ENCODE peak calls at places on chromosomes 16 and 17, in seven cellular contexts. One of them, this sample, is unnamed.

GRCh38 chr17:50956750-50957523 is 90.8 kb upstream of the TOB1 start:
- DNase-seq in tibial nerve: no peak
- DNase-seq in AG09309: no peak
- DNase-seq in astrocyte of the spinal cord: peak
- DNase-seq in heart left ventricle: peak
- DNase-seq in cardiac muscle cell: peak
- DNase-seq in AG10803: peak
- DNase-seq in this sample: peak

GRCh38 chr16:65523258-65523950 is 401.5 kb upstream of the CDH11 start:
- DNase-seq in heart left ventricle: no peak
- DNase-seq in AG09309: no peak
- DNase-seq in AG10803: no peak
- DNase-seq in tibial nerve: no peak
- DNase-seq in cardiac muscle cell: no peak
- DNase-seq in astrocyte of the spinal cord: no peak
- DNase-seq in this sample: no peak

GRCh38 chr16:57517397-57518367 is 18.7 kb downstream of the CCDC102A start:
- DNase-seq in AG10803: no peak
- DNase-seq in AG09309: no peak
- DNase-seq in heart left ventricle: no peak
- DNase-seq in tibial nerve: no peak
- DNase-seq in cardiac muscle cell: no peak
- DNase-seq in astrocyte of the spinal cord: no peak
- DNase-seq in this sample: no peak

GRCh38 chr17:63697341-63698286 is 2.3 kb downstream of the LIMD2 start:
- DNase-seq in tibial nerve: no peak
- DNase-seq in heart left ventricle: peak
- DNase-seq in AG09309: no peak
- DNase-seq in astrocyte of the spinal cord: no peak
- DNase-seq in cardiac muscle cell: no peak
- DNase-seq in AG10803: peak
- DNase-seq in this sample: peak

GRCh38 chr16:23847938-23848337 is 12.2 kb downstream of the PRKCB start:
- DNase-seq in AG10803: no peak
- DNase-seq in heart left ventricle: no peak
- DNase-seq in cardiac muscle cell: no peak
- DNase-seq in astrocyte of the spinal cord: no peak
- DNase-seq in AG09309: no peak
- DNase-seq in tibial nerve: no peak
- DNase-seq in this sample: no peak

GRCh38 chr16:81627729-81628128 is 151.4 kb upstream of the PLCG2 start:
- DNase-seq in astrocyte of the spinal cord: no peak
- DNase-seq in tibial nerve: no peak
- DNase-seq in AG10803: no peak
- DNase-seq in heart left ventricle: peak
- DNase-seq in AG09309: no peak
- DNase-seq in cardiac muscle cell: no peak
- DNase-seq in this sample: no peak

GRCh38 chr16:25264599-25264998 is 7.0 kb upstream of the ZKSCAN2 start:
- DNase-seq in AG09309: no peak
- DNase-seq in cardiac muscle cell: peak
- DNase-seq in tibial nerve: no peak
- DNase-seq in AG10803: no peak
- DNase-seq in astrocyte of the spinal cord: peak
- DNase-seq in heart left ventricle: no peak
- DNase-seq in this sample: peak

GRCh38 chr17:69084911-69085310 is 24.2 kb upstream of the ABCA9 start:
- DNase-seq in AG10803: no peak
- DNase-seq in astrocyte of the spinal cord: no peak
- DNase-seq in tibial nerve: no peak
- DNase-seq in cardiac muscle cell: peak
- DNase-seq in AG09309: no peak
- DNase-seq in heart left ventricle: no peak
- DNase-seq in this sample: peak

GRCh38 chr16:8848939-8849391 is 19.8 kb downstream of the CARHSP1 start:
- DNase-seq in heart left ventricle: no peak
- DNase-seq in AG10803: peak
- DNase-seq in tibial nerve: no peak
- DNase-seq in AG09309: no peak
- DNase-seq in cardiac muscle cell: no peak
- DNase-seq in astrocyte of the spinal cord: peak
- DNase-seq in this sample: peak

GRCh38 chr17:50052822-50053653 is 2.9 kb upstream of the ITGA3 start:
- DNase-seq in heart left ventricle: no peak
- DNase-seq in AG10803: no peak
- DNase-seq in cardiac muscle cell: no peak
- DNase-seq in astrocyte of the spinal cord: no peak
- DNase-seq in tibial nerve: no peak
- DNase-seq in AG09309: no peak
- DNase-seq in this sample: peak

GRCh38 chr16:72837846-72838661 is 209.9 kb downstream of the ZFHX3 start:
- DNase-seq in heart left ventricle: no peak
- DNase-seq in astrocyte of the spinal cord: peak
- DNase-seq in tibial nerve: no peak
- DNase-seq in AG09309: no peak
- DNase-seq in cardiac muscle cell: no peak
- DNase-seq in AG10803: no peak
- DNase-seq in this sample: no peak

GRCh38 chr17:63082952-63083351 is 116.9 kb downstream of the TANC2 start:
- DNase-seq in AG09309: no peak
- DNase-seq in astrocyte of the spinal cord: peak
- DNase-seq in AG10803: peak
- DNase-seq in heart left ventricle: no peak
- DNase-seq in cardiac muscle cell: no peak
- DNase-seq in tibial nerve: no peak
- DNase-seq in this sample: peak

GRCh38 chr16:3095869-3096268 is 3.2 kb downstream of the ZSCAN10 start:
- DNase-seq in cardiac muscle cell: no peak
- DNase-seq in tibial nerve: no peak
- DNase-seq in astrocyte of the spinal cord: no peak
- DNase-seq in AG10803: no peak
- DNase-seq in AG09309: no peak
- DNase-seq in heart left ventricle: no peak
- DNase-seq in this sample: no peak

GRCh38 chr17:81693491-81694360 is 9.4 kb upstream of the MRPL12 start:
- DNase-seq in astrocyte of the spinal cord: no peak
- DNase-seq in cardiac muscle cell: no peak
- DNase-seq in AG10803: no peak
- DNase-seq in tibial nerve: no peak
- DNase-seq in heart left ventricle: no peak
- DNase-seq in AG09309: no peak
- DNase-seq in this sample: no peak

GRCh38 chr17:12545877-12546513 is 119.7 kb upstream of the MYOCD start:
- DNase-seq in astrocyte of the spinal cord: peak
- DNase-seq in cardiac muscle cell: peak
- DNase-seq in tibial nerve: no peak
- DNase-seq in AG10803: peak
- DNase-seq in heart left ventricle: no peak
- DNase-seq in AG09309: no peak
- DNase-seq in this sample: peak

GRCh38 chr17:15981208-15981607 is 18.3 kb downstream of the ZSWIM7 start:
- DNase-seq in cardiac muscle cell: no peak
- DNase-seq in AG09309: no peak
- DNase-seq in heart left ventricle: no peak
- DNase-seq in astrocyte of the spinal cord: no peak
- DNase-seq in tibial nerve: no peak
- DNase-seq in AG10803: no peak
- DNase-seq in this sample: no peak

GRCh38 chr17:75188614-75189013 is 5.9 kb upstream of the SUMO2 start:
- DNase-seq in tibial nerve: no peak
- DNase-seq in astrocyte of the spinal cord: no peak
- DNase-seq in AG09309: no peak
- DNase-seq in AG10803: no peak
- DNase-seq in heart left ventricle: no peak
- DNase-seq in cardiac muscle cell: no peak
- DNase-seq in this sample: no peak

GRCh38 chr16:77581706-77582105 is 140.6 kb upstream of the NUDT7 start:
- DNase-seq in AG09309: no peak
- DNase-seq in astrocyte of the spinal cord: peak
- DNase-seq in heart left ventricle: no peak
- DNase-seq in tibial nerve: no peak
- DNase-seq in AG10803: peak
- DNase-seq in cardiac muscle cell: no peak
- DNase-seq in this sample: no peak

GRCh38 chr16:82938108-82938507 is 311.3 kb downstream of the CDH13 start:
- DNase-seq in cardiac muscle cell: no peak
- DNase-seq in astrocyte of the spinal cord: no peak
- DNase-seq in AG10803: no peak
- DNase-seq in tibial nerve: no peak
- DNase-seq in AG09309: no peak
- DNase-seq in heart left ventricle: no peak
- DNase-seq in this sample: no peak

GRCh38 chr16:26857371-26857770 is 209.4 kb upstream of the C16orf82 start:
- DNase-seq in cardiac muscle cell: no peak
- DNase-seq in tibial nerve: no peak
- DNase-seq in AG10803: no peak
- DNase-seq in heart left ventricle: no peak
- DNase-seq in AG09309: no peak
- DNase-seq in astrocyte of the spinal cord: no peak
- DNase-seq in this sample: no peak

GRCh38 chr16:86610779-86611516 is 32.6 kb downstream of the FOXL1 start:
- DNase-seq in AG09309: no peak
- DNase-seq in tibial nerve: no peak
- DNase-seq in cardiac muscle cell: no peak
- DNase-seq in heart left ventricle: no peak
- DNase-seq in astrocyte of the spinal cord: no peak
- DNase-seq in AG10803: no peak
- DNase-seq in this sample: no peak

GRCh38 chr16:29821663-29822115 is 1.4 kb downstream of the MVP start:
- DNase-seq in AG10803: peak
- DNase-seq in tibial nerve: no peak
- DNase-seq in astrocyte of the spinal cord: peak
- DNase-seq in AG09309: no peak
- DNase-seq in cardiac muscle cell: no peak
- DNase-seq in heart left ventricle: peak
- DNase-seq in this sample: peak
- H3K4me3 ChIP-seq in AG10803: peak
- H3K4me3 ChIP-seq in tibial nerve: peak
- H3K4me3 ChIP-seq in astrocyte of the spinal cord: peak
- H3K4me3 ChIP-seq in AG09309: peak
- H3K4me3 ChIP-seq in cardiac muscle cell: no peak
- H3K4me3 ChIP-seq in heart left ventricle: peak
- H3K4me3 ChIP-seq in this sample: peak

GRCh38 chr17:4515501-4515900 is 16.8 kb downstream of the SPNS2 start:
- DNase-seq in cardiac muscle cell: no peak
- DNase-seq in tibial nerve: no peak
- DNase-seq in astrocyte of the spinal cord: no peak
- DNase-seq in heart left ventricle: no peak
- DNase-seq in AG10803: no peak
- DNase-seq in AG09309: no peak
- DNase-seq in this sample: no peak
- TF ChIP-seq CTCF in cardiac muscle cell: no peak
- TF ChIP-seq CTCF in tibial nerve: no peak
- TF ChIP-seq CTCF in astrocyte of the spinal cord: no peak
- TF ChIP-seq CTCF in heart left ventricle: no peak
- TF ChIP-seq CTCF in AG10803: no peak
- TF ChIP-seq CTCF in AG09309: no peak
- TF ChIP-seq CTCF in this sample: no peak

DNA sequence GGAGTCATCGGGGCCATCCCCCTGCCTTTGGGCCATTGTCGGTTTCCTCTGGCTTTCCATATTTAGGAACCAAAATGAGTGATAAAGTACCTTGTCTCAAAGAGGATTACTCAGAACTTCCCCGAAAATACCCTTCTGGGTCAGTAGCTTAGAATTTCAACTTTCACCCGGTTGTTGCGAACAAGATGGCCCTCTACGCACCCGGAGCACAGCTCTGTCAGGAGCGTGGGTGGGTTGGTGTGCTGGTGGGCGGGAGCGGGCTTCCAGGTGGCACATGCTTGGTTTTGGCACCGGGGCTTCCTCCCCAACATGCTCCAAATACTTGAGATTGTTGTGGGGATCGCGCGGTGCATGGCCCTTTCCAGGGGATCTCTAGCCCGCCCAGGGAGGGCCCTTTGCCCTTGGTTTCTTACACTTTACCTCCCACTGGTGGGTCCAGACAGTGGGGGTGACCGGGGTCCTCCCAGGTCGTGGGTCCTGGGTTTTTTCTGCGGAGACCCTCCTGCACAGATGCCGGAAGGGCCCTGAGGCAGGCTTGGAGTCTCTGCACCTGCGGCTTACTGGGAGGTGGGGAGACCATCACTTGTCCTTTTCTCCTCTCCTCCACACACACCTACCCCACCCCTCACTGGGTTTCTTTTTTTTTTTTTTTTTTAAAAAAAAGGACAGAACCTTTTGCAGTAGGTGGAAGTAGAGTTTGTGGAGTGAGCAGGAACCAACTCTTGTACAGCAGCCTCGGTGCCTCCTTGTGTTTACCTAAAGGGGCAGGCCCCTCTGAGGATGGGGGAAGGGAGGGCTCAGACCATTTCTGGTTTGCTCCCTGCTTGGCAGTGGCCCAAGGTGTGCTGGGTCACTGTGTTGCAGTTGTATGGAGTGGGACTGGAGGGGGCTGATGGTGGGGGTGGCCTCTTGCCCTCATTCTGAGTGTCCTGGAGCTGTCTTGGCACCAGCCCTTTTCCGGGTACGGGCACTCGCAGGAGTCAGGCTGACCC is 142.1 kb downstream of the SEC14L1 start:
- DNase-seq in AG09309: no peak
- DNase-seq in tibial nerve: no peak
- DNase-seq in cardiac muscle cell: no peak
- DNase-seq in heart left ventricle: no peak
- DNase-seq in AG10803: peak
- DNase-seq in astrocyte of the spinal cord: peak
- DNase-seq in this sample: peak
- H3K4me3 ChIP-seq in AG09309: no peak
- H3K4me3 ChIP-seq in tibial nerve: no peak
- H3K4me3 ChIP-seq in cardiac muscle cell: no peak
- H3K4me3 ChIP-seq in heart left ventricle: no peak
- H3K4me3 ChIP-seq in AG10803: no peak
- H3K4me3 ChIP-seq in astrocyte of the spinal cord: peak
- H3K4me3 ChIP-seq in this sample: peak

DNA sequence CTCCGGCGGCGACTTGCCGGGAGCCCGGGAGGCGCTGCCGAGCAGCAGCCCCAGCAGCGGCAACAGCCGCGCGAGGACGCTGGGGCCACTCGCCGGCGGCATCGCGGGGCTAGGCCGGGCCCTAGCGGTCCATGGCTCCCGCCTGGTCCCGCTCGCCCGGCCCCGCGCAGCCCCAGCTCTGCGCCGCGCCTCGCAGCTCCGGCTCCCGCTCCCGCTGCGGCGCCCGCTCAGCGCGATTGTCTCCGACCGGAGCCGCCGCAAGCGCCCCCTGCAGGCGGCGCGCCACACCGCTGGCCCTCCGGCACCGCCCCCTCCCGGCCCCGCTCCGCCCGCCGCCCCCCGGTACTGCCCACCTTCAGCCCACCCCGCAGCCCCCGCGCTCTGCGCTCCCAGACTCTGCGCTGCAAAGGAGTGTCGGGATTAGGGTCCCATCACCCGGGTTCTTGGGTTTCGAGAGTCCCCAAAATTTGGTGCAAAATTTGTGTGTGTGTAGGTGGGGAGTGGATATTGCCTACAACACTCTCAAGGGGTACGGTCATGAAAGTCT is at the start of gene FAM171A2:
- DNase-seq in AG09309: no peak
- DNase-seq in AG10803: peak
- DNase-seq in heart left ventricle: peak
- DNase-seq in astrocyte of the spinal cord: peak
- DNase-seq in cardiac muscle cell: peak
- DNase-seq in tibial nerve: no peak
- DNase-seq in this sample: peak
- TF ChIP-seq CTCF in AG09309: peak
- TF ChIP-seq CTCF in AG10803: peak
- TF ChIP-seq CTCF in heart left ventricle: peak
- TF ChIP-seq CTCF in astrocyte of the spinal cord: peak
- TF ChIP-seq CTCF in cardiac muscle cell: peak
- TF ChIP-seq CTCF in tibial nerve: peak
- TF ChIP-seq CTCF in this sample: peak